ENCODE peak calls at places on chromosomes 13 and 19, in seven cellular contexts. N, E, U, P, Q, Y and Z are unnamed samples. For H3K4me1, the result is how much of the 10 kb centered on the place peaks cover.

GRCh38 chr13:103133551-103133950 is 67.3 kb upstream of the SLC10A2 start:
- DNase-seq in N (no peak), E (no peak), U (no peak), P (no peak), Q (no peak), Y (no peak), Z (no peak)

GRCh38 chr13:112363867-112364528 is 12.2 kb upstream of the SPACA7 start:
- DNase-seq in N (no peak), E (no peak), U (peak), P (no peak), Q (no peak), Y (no peak), Z (no peak)

GRCh38 chr19:35346193-35347052 is 1.3 kb upstream of the FFAR1 start:
- DNase-seq in N (no peak), E (no peak), U (no peak), P (peak), Q (peak), Y (no peak), Z (peak)

GRCh38 chr19:41083516-41083915 is 4.7 kb upstream of the CYP2A13 start:
- DNase-seq in N (no peak), E (no peak), U (no peak), P (no peak), Q (no peak), Y (no peak), Z (no peak)

GRCh38 chr19:858868-859843 is at the start of gene CFD:
- DNase-seq in N (no peak), E (no peak), U (no peak), P (peak), Q (no peak), Y (peak), Z (peak)

GRCh38 chr13:63501702-63502101 is 2086.1 kb upstream of the PCDH20 start:
- DNase-seq in N (no peak), E (no peak), U (no peak), P (no peak), Q (no peak), Y (no peak), Z (no peak)

GRCh38 chr13:65719831-65720230 is 1510.3 kb downstream of the PCDH9 start:
- DNase-seq in N (no peak), E (no peak), U (no peak), P (no peak), Q (no peak), Y (no peak), Z (no peak)

GRCh38 chr13:101875717-101876393 is 423.4 kb downstream of the ITGBL1 start:
- DNase-seq in N (peak), E (no peak), U (no peak), P (no peak), Q (no peak), Y (no peak), Z (no peak)

GRCh38 chr19:55652311-55653078 is 2.3 kb upstream of the U2AF2 start:
- DNase-seq in N (no peak), E (no peak), U (peak), P (no peak), Q (no peak), Y (no peak), Z (peak)

GRCh38 chr19:3801412-3802096 is 15.4 kb upstream of the MATK start:
- DNase-seq in N (peak), E (peak), U (peak), P (peak), Q (no peak), Y (peak), Z (peak)

GRCh38 chr13:27774651-27775050 is 17.6 kb upstream of the GSX1 start:
- DNase-seq in N (no peak), E (no peak), U (no peak), P (no peak), Q (no peak), Y (no peak), Z (no peak)
- H3K4me1 ChIP-seq in N (under half), E (under half), U (under half), P (under half), Q (under half), Y (under half), Z (under half)

GRCh38 chr13:113511361-113511760 is 20.9 kb upstream of the DCUN1D2 start:
- DNase-seq in N (no peak), E (no peak), U (no peak), P (no peak), Q (no peak), Y (no peak), Z (no peak)

GRCh38 chr13:113513761-113514160 is 23.2 kb upstream of the DCUN1D2 start:
- DNase-seq in N (no peak), E (no peak), U (no peak), P (no peak), Q (peak), Y (no peak), Z (no peak)

GRCh38 chr13:113518080-113518803 is 27.7 kb upstream of the DCUN1D2 start:
- DNase-seq in N (no peak), E (no peak), U (no peak), P (no peak), Q (no peak), Y (no peak), Z (no peak)

GRCh38 chr13:113510871-113511270 is 20.4 kb upstream of the DCUN1D2 start:
- DNase-seq in N (no peak), E (no peak), U (no peak), P (no peak), Q (no peak), Y (no peak), Z (no peak)

DNA sequence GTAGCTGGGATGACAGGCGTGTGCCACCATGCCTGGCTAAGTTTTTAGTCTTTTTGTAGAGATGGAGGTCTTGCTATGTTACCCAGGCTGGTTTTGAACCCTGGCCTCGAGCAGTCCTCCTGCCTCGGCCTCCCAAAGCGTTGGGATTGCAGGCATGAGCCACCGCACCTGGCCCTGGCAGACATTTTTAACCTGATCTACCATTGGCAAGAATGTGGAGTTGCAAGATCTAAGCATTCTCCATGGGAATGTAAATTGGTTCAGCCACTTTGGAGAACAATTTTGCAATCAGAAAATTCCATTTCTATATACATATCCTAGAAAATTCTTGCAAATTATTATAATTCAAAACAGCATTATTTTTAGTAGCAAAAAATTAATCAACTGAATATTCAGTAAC is 24.3 kb upstream of the DCUN1D2 start:
- DNase-seq in N (no peak), E (no peak), U (no peak), P (no peak), Q (no peak), Y (no peak), Z (no peak)
- H3K4me1 ChIP-seq in N (under half), E (under half), U (under half), P (under half), Q (under half), Y (under half), Z (under half)

DNA sequence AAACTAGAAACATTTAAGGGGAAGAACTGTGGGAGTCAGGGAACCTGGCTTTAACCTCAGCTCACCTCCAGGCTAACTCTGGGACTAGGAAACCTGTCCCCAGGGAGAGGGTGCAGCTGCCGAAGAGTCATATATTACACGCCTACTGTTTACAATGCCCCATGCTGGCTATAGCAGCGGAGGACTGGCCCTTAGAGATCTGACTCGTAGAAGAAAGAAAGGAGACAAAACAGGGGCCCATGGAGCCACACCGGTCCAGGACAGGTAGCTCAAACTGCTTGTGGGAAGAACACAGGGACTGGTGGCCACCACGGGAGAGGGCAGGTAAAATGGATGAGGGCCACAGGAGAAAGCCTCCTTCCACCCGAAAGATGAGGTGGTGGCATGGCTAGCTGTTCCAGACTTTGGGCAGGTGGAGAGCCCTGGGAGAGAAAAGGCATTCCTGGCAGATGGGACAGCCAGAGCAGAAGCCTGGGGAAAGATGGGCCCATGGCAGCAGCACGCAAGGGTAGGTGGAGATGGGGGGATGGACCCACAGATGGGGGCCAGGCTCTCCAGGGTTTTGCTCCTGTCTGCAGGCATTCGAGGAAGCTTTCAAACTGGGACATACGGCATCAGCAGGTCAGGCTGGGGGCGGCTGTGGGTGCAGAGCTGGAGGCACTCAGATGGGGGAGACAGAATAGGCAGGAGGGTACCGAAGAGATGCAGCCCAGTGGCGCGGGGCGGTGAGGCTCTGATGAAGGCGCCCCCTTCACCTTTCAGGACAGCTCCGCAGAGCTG is 69.5 kb downstream of the LATS2 start:
- DNase-seq in N (no peak), E (no peak), U (no peak), P (no peak), Q (no peak), Y (no peak), Z (no peak)
- H3K4me1 ChIP-seq in N (under half), E (under half), U (under half), P (under half), Q (under half), Y (under half), Z (under half)

GRCh38 chr19:19418548-19419260 is 13.2 kb downstream of the GATAD2A start:
- DNase-seq in N (no peak), E (no peak), U (no peak), P (no peak), Q (no peak), Y (no peak), Z (no peak)

GRCh38 chr19:19423322-19423721 is 17.8 kb downstream of the GATAD2A start:
- DNase-seq in N (no peak), E (no peak), U (no peak), P (no peak), Q (peak), Y (no peak), Z (no peak)

GRCh38 chr19:19422156-19422555 is 16.7 kb downstream of the GATAD2A start:
- DNase-seq in N (no peak), E (no peak), U (no peak), P (no peak), Q (peak), Y (no peak), Z (no peak)

GRCh38 chr19:19420570-19421301 is 15.3 kb downstream of the GATAD2A start:
- DNase-seq in N (no peak), E (no peak), U (no peak), P (no peak), Q (no peak), Y (no peak), Z (no peak)

GRCh38 chr19:19421326-19421725 is 15.9 kb downstream of the GATAD2A start:
- DNase-seq in N (no peak), E (no peak), U (no peak), P (no peak), Q (peak), Y (no peak), Z (no peak)
- H3K4me1 ChIP-seq in N (under half), E (under half), U (under half), P (under half), Q (under half), Y (under half), Z (under half)

GRCh38 chr19:23393121-23393520 is 2.1 kb downstream of the ZNF91 start:
- DNase-seq in N (no peak), E (no peak), U (no peak), P (no peak), Q (no peak), Y (no peak), Z (no peak)

GRCh38 chr19:23391239-23391638 is 4.0 kb downstream of the ZNF91 start:
- DNase-seq in N (no peak), E (no peak), U (no peak), P (no peak), Q (no peak), Y (no peak), Z (no peak)

GRCh38 chr19:23395041-23395721 is at the start of gene ZNF91:
- DNase-seq in N (peak), E (peak), U (peak), P (peak), Q (peak), Y (peak), Z (peak)

DNA sequence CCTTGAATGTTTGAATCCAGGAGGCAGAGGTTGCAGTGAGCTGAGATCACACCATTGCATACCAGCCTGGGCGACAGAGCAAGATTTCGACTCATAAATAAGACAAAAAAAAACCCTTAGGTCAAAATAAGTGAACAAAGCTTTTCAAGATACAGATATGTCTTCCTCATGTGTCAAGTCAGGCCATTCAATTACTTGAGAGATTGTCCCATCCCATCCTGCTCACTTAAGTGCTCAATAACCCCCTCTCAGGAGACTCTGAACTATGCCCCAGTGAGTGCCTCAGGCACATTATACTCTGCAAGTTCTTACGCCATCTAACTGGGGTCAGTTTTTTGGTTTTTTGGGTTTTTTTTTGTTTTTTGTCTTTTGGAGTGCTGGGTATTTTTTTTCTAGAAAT is 2.6 kb downstream of the ZNF91 start:
- DNase-seq in N (peak), E (no peak), U (peak), P (no peak), Q (no peak), Y (no peak), Z (no peak)
- H3K4me1 ChIP-seq in N (under half), E (under half), U (under half), P (half or more), Q (under half), Y (under half), Z (under half)